ENCODE peak calls at places on chromosomes 3 and 15, in nine cellular contexts. One of them, this sample, is unnamed.

GRCh38 chr3:112093180-112093522 is 7.0 kb downstream of the C3orf52 start:
- DNase-seq in AG08395: no peak
- DNase-seq in activated CD8-positive, alpha-beta memory T cell treated with anti-CD3 and anti-CD28 coated beads for 24 hours: no peak
- DNase-seq in caudate nucleus: no peak
- DNase-seq in AG08396: no peak
- DNase-seq in stimulated activated CD8-positive, alpha-beta memory T cell treated with anti-CD3 and anti-CD28 coated beads, Interleukin-15, amount 100 ng/mL, for 24 hours: no peak
- DNase-seq in HFF-Myc: no peak
- DNase-seq in activated CD4-positive, alpha-beta T cell treated with anti-CD3 and anti-CD28 coated beads for 48 hours: no peak
- DNase-seq in NCI-H1105 treated with DMSO at 0.1 percent for 48 hours: no peak
- DNase-seq in this sample: no peak

GRCh38 chr3:23810342-23811116 is 4.8 kb downstream of the UBE2E1 start:
- DNase-seq in activated CD8-positive, alpha-beta memory T cell treated with anti-CD3 and anti-CD28 coated beads for 24 hours: peak; percentile 87
- DNase-seq in AG08396: peak; percentile 70
- DNase-seq in NCI-H1105 treated with DMSO at 0.1 percent for 48 hours: peak; percentile 26
- DNase-seq in AG08395: peak; percentile 51
- DNase-seq in activated CD4-positive, alpha-beta T cell treated with anti-CD3 and anti-CD28 coated beads for 48 hours: peak; percentile 64
- DNase-seq in stimulated activated CD8-positive, alpha-beta memory T cell treated with anti-CD3 and anti-CD28 coated beads, Interleukin-15, amount 100 ng/mL, for 24 hours: peak; percentile 21
- DNase-seq in HFF-Myc: no peak
- DNase-seq in caudate nucleus: peak; percentile 7
- DNase-seq in this sample: peak; percentile 32

GRCh38 chr3:190424478-190425439 is 24.9 kb downstream of the TMEM207 start:
- DNase-seq in AG08396: peak; percentile 49
- DNase-seq in activated CD8-positive, alpha-beta memory T cell treated with anti-CD3 and anti-CD28 coated beads for 24 hours: peak; percentile 63
- DNase-seq in NCI-H1105 treated with DMSO at 0.1 percent for 48 hours: peak; percentile 89
- DNase-seq in HFF-Myc: peak; percentile 65
- DNase-seq in stimulated activated CD8-positive, alpha-beta memory T cell treated with anti-CD3 and anti-CD28 coated beads, Interleukin-15, amount 100 ng/mL, for 24 hours: peak; percentile 5
- DNase-seq in caudate nucleus: no peak
- DNase-seq in AG08395: peak; percentile 55
- DNase-seq in activated CD4-positive, alpha-beta T cell treated with anti-CD3 and anti-CD28 coated beads for 48 hours: peak; percentile 64
- DNase-seq in this sample: peak; percentile 61

GRCh38 chr3:150925751-150926201 is 20.5 kb upstream of the MINDY4B start:
- DNase-seq in activated CD8-positive, alpha-beta memory T cell treated with anti-CD3 and anti-CD28 coated beads for 24 hours: peak; percentile 78
- DNase-seq in stimulated activated CD8-positive, alpha-beta memory T cell treated with anti-CD3 and anti-CD28 coated beads, Interleukin-15, amount 100 ng/mL, for 24 hours: peak; percentile 16
- DNase-seq in caudate nucleus: peak; percentile 28
- DNase-seq in AG08396: peak; percentile 43
- DNase-seq in NCI-H1105 treated with DMSO at 0.1 percent for 48 hours: peak; percentile 78
- DNase-seq in HFF-Myc: no peak
- DNase-seq in AG08395: peak; percentile 38
- DNase-seq in activated CD4-positive, alpha-beta T cell treated with anti-CD3 and anti-CD28 coated beads for 48 hours: peak; percentile 76
- DNase-seq in this sample: peak; percentile 29

GRCh38 chr15:55909036-55909811 is 84.2 kb downstream of the NEDD4 start:
- DNase-seq in AG08395: peak; percentile 70
- DNase-seq in caudate nucleus: no peak
- DNase-seq in activated CD4-positive, alpha-beta T cell treated with anti-CD3 and anti-CD28 coated beads for 48 hours: no peak
- DNase-seq in HFF-Myc: peak; percentile 37
- DNase-seq in NCI-H1105 treated with DMSO at 0.1 percent for 48 hours: no peak
- DNase-seq in activated CD8-positive, alpha-beta memory T cell treated with anti-CD3 and anti-CD28 coated beads for 24 hours: no peak
- DNase-seq in stimulated activated CD8-positive, alpha-beta memory T cell treated with anti-CD3 and anti-CD28 coated beads, Interleukin-15, amount 100 ng/mL, for 24 hours: no peak
- DNase-seq in AG08396: no peak
- DNase-seq in this sample: peak; percentile 22

GRCh38 chr3:68148471-68148870 is 494.1 kb upstream of the SUCLG2 start:
- DNase-seq in NCI-H1105 treated with DMSO at 0.1 percent for 48 hours: no peak
- DNase-seq in activated CD4-positive, alpha-beta T cell treated with anti-CD3 and anti-CD28 coated beads for 48 hours: no peak
- DNase-seq in activated CD8-positive, alpha-beta memory T cell treated with anti-CD3 and anti-CD28 coated beads for 24 hours: no peak
- DNase-seq in AG08395: no peak
- DNase-seq in AG08396: no peak
- DNase-seq in caudate nucleus: no peak
- DNase-seq in stimulated activated CD8-positive, alpha-beta memory T cell treated with anti-CD3 and anti-CD28 coated beads, Interleukin-15, amount 100 ng/mL, for 24 hours: no peak
- DNase-seq in HFF-Myc: no peak
- DNase-seq in this sample: no peak

GRCh38 chr3:24305795-24306467 is 188.7 kb downstream of the THRB start:
- DNase-seq in AG08395: no peak
- DNase-seq in NCI-H1105 treated with DMSO at 0.1 percent for 48 hours: no peak
- DNase-seq in activated CD4-positive, alpha-beta T cell treated with anti-CD3 and anti-CD28 coated beads for 48 hours: no peak
- DNase-seq in HFF-Myc: no peak
- DNase-seq in stimulated activated CD8-positive, alpha-beta memory T cell treated with anti-CD3 and anti-CD28 coated beads, Interleukin-15, amount 100 ng/mL, for 24 hours: no peak
- DNase-seq in AG08396: no peak
- DNase-seq in activated CD8-positive, alpha-beta memory T cell treated with anti-CD3 and anti-CD28 coated beads for 24 hours: no peak
- DNase-seq in caudate nucleus: no peak
- DNase-seq in this sample: peak; percentile 54

GRCh38 chr3:134353171-134353825 is 20.9 kb downstream of the AMOTL2 start:
- DNase-seq in HFF-Myc: no peak
- DNase-seq in activated CD8-positive, alpha-beta memory T cell treated with anti-CD3 and anti-CD28 coated beads for 24 hours: no peak
- DNase-seq in NCI-H1105 treated with DMSO at 0.1 percent for 48 hours: no peak
- DNase-seq in caudate nucleus: no peak
- DNase-seq in activated CD4-positive, alpha-beta T cell treated with anti-CD3 and anti-CD28 coated beads for 48 hours: no peak
- DNase-seq in AG08395: no peak
- DNase-seq in AG08396: no peak
- DNase-seq in stimulated activated CD8-positive, alpha-beta memory T cell treated with anti-CD3 and anti-CD28 coated beads, Interleukin-15, amount 100 ng/mL, for 24 hours: no peak
- DNase-seq in this sample: no peak

GRCh38 chr3:168162172-168162571 is 66.4 kb upstream of the GOLIM4 start:
- DNase-seq in AG08395: peak; percentile 52
- DNase-seq in activated CD8-positive, alpha-beta memory T cell treated with anti-CD3 and anti-CD28 coated beads for 24 hours: no peak
- DNase-seq in stimulated activated CD8-positive, alpha-beta memory T cell treated with anti-CD3 and anti-CD28 coated beads, Interleukin-15, amount 100 ng/mL, for 24 hours: no peak
- DNase-seq in caudate nucleus: no peak
- DNase-seq in AG08396: no peak
- DNase-seq in HFF-Myc: peak; percentile 11
- DNase-seq in NCI-H1105 treated with DMSO at 0.1 percent for 48 hours: no peak
- DNase-seq in activated CD4-positive, alpha-beta T cell treated with anti-CD3 and anti-CD28 coated beads for 48 hours: no peak
- DNase-seq in this sample: peak; percentile 19